ENCODE peak calls at places on chromosome 4, in five cellular contexts. One of them, this sample, is unnamed.

GRCh38 chr4:2101346-2102044 is 42.4 kb downstream of the NAT8L start:
- DNase-seq in body of pancreas: no peak
- DNase-seq in A549: no peak
- DNase-seq in aorta: no peak
- DNase-seq in heart left ventricle: no peak
- DNase-seq in this sample: no peak

GRCh38 chr4:12393631-12394262 is 965.1 kb upstream of the HS3ST1 start:
- DNase-seq in body of pancreas: no peak
- DNase-seq in aorta: no peak
- DNase-seq in A549: no peak
- DNase-seq in heart left ventricle: no peak
- DNase-seq in this sample: no peak

GRCh38 chr4:161829631-161830030 is 334.2 kb downstream of the FSTL5 start:
- DNase-seq in body of pancreas: no peak
- DNase-seq in A549: no peak
- DNase-seq in aorta: no peak
- DNase-seq in heart left ventricle: no peak
- DNase-seq in this sample: no peak

GRCh38 chr4:70651864-70652506 is 14.3 kb downstream of the JCHAIN start:
- DNase-seq in A549: peak; percentile 22
- DNase-seq in body of pancreas: no peak
- DNase-seq in aorta: no peak
- DNase-seq in heart left ventricle: no peak
- DNase-seq in this sample: peak; percentile 36

GRCh38 chr4:160848901-160849735 is 1314.7 kb downstream of the FSTL5 start:
- DNase-seq in heart left ventricle: no peak
- DNase-seq in body of pancreas: no peak
- DNase-seq in A549: peak; percentile 51
- DNase-seq in aorta: no peak
- DNase-seq in this sample: no peak

GRCh38 chr4:5960197-5960880 is 57.9 kb downstream of the C4orf50 start:
- DNase-seq in body of pancreas: no peak
- DNase-seq in heart left ventricle: peak; percentile 8
- DNase-seq in A549: no peak
- DNase-seq in aorta: no peak
- DNase-seq in this sample: no peak

GRCh38 chr4:140243345-140243753 is 89.4 kb upstream of the MAML3 start:
- DNase-seq in A549: no peak
- DNase-seq in aorta: no peak
- DNase-seq in body of pancreas: no peak
- DNase-seq in heart left ventricle: no peak
- DNase-seq in this sample: peak; percentile 10

GRCh38 chr4:84499065-84499982 is at the start of gene NKX6-1:
- DNase-seq in aorta: peak; percentile 92
- DNase-seq in body of pancreas: peak; percentile 88
- DNase-seq in A549: peak; percentile 78
- DNase-seq in heart left ventricle: peak; percentile 53
- DNase-seq in this sample: no peak

GRCh38 chr4:36278789-36279188 is 2.6 kb upstream of the DTHD1 start:
- DNase-seq in body of pancreas: no peak
- DNase-seq in heart left ventricle: no peak
- DNase-seq in A549: no peak
- DNase-seq in aorta: no peak
- DNase-seq in this sample: no peak

GRCh38 chr4:112172180-112172579 is 26.9 kb downstream of the FAM241A start:
- DNase-seq in aorta: no peak
- DNase-seq in A549: no peak
- DNase-seq in heart left ventricle: no peak
- DNase-seq in body of pancreas: no peak
- DNase-seq in this sample: peak; percentile 36

GRCh38 chr4:169293343-169294176 is 22.8 kb upstream of the SH3RF1 start:
- DNase-seq in aorta: no peak
- DNase-seq in body of pancreas: no peak
- DNase-seq in A549: no peak
- DNase-seq in heart left ventricle: no peak
- DNase-seq in this sample: no peak
- H3K4me3 ChIP-seq in aorta: no peak overlapping the region
- H3K4me3 ChIP-seq in body of pancreas: no peak overlapping the region
- H3K4me3 ChIP-seq in A549: no peak overlapping the region
- H3K4me3 ChIP-seq in heart left ventricle: peak overlapping the region; percentile 9
- H3K4me3 ChIP-seq in this sample: no peak overlapping the region

GRCh38 chr4:7978489-7978888 is 38.8 kb upstream of the AFAP1 start:
- DNase-seq in aorta: no peak
- DNase-seq in heart left ventricle: no peak
- DNase-seq in A549: no peak
- DNase-seq in body of pancreas: no peak
- DNase-seq in this sample: no peak

GRCh38 chr4:7980036-7980435 is 40.4 kb upstream of the AFAP1 start:
- DNase-seq in A549: no peak
- DNase-seq in body of pancreas: no peak
- DNase-seq in heart left ventricle: no peak
- DNase-seq in aorta: no peak
- DNase-seq in this sample: no peak

GRCh38 chr4:7976634-7977033 is 37.0 kb upstream of the AFAP1 start:
- DNase-seq in heart left ventricle: no peak
- DNase-seq in aorta: no peak
- DNase-seq in A549: no peak
- DNase-seq in body of pancreas: no peak
- DNase-seq in this sample: no peak

GRCh38 chr4:7979652-7979968 is 39.9 kb upstream of the AFAP1 start:
- DNase-seq in body of pancreas: no peak
- DNase-seq in aorta: no peak
- DNase-seq in heart left ventricle: no peak
- DNase-seq in A549: no peak
- DNase-seq in this sample: no peak

GRCh38 chr4:7978907-7979651 is 39.4 kb upstream of the AFAP1 start:
- DNase-seq in A549: no peak
- DNase-seq in heart left ventricle: no peak
- DNase-seq in body of pancreas: no peak
- DNase-seq in aorta: no peak
- DNase-seq in this sample: no peak
- H3K27ac ChIP-seq in A549: peak overlapping the region; percentile 82
- H3K27ac ChIP-seq in heart left ventricle: peak overlapping the region; percentile 36
- H3K27ac ChIP-seq in body of pancreas: no peak overlapping the region
- H3K27ac ChIP-seq in aorta: no peak overlapping the region
- H3K27ac ChIP-seq in this sample: no peak overlapping the region

DNA sequence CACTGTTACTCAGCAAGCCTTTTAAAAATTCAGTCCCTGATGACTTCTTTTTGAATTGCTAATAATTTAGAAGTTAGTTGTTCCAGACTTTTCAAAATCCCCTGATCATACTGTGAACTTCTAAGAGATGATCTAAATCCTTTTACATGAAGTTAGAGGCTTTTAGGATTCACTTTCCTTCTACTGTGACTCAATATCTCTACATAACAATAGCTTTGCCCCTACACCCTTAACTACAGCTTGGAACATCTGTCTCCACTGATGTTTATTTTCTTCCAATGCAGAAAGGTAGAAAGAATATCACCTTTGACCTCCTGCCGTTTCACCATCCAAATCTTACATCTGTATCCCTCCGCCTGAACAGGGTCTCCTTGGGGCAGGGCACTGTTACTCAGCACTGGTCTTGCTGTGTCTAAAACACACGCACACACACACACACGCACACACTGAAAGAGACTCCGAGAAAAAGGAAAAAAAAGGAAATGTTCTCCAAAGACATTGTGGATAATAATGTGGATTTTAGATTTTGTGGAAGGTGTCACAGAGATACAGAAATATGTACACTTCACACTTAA is 111.6 kb upstream of the GPRIN3 start:
- DNase-seq in body of pancreas: no peak
- DNase-seq in A549: no peak
- DNase-seq in aorta: no peak
- DNase-seq in heart left ventricle: no peak
- DNase-seq in this sample: no peak
- H3K4me3 ChIP-seq in body of pancreas: no peak overlapping the region
- H3K4me3 ChIP-seq in A549: no peak overlapping the region
- H3K4me3 ChIP-seq in aorta: no peak overlapping the region
- H3K4me3 ChIP-seq in heart left ventricle: no peak overlapping the region
- H3K4me3 ChIP-seq in this sample: no peak overlapping the region

GRCh38 chr4:156962551-156962974 is 9.0 kb downstream of the PDGFC start:
- DNase-seq in aorta: no peak
- DNase-seq in body of pancreas: no peak
- DNase-seq in A549: no peak
- DNase-seq in heart left ventricle: no peak
- DNase-seq in this sample: no peak
- H3K27ac ChIP-seq in aorta: peak overlapping the region; percentile 85
- H3K27ac ChIP-seq in body of pancreas: peak overlapping the region; percentile 15
- H3K27ac ChIP-seq in A549: no peak overlapping the region
- H3K27ac ChIP-seq in heart left ventricle: no peak overlapping the region
- H3K27ac ChIP-seq in this sample: no peak overlapping the region

DNA sequence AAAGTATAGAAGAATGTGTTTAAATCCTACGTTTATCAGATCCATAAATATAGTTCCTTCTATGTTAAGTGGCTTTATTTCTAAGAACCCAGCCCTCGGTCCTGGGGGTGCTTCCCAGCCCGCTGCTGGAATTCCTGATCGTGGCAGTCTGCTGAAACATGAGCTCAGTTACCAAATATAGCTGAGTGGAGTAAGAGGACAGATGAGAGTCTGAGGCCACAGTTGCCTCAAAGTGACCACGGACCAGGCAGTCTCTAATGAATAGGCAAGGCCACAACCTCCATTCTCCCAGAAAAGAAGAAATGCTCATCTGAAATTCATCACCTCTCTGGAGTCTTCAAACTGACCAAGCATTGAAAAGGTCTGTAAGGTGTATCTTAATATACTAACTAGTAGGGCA is at the start of gene PALLD:
- DNase-seq in body of pancreas: no peak
- DNase-seq in heart left ventricle: peak; percentile 42
- DNase-seq in A549: no peak
- DNase-seq in aorta: no peak
- DNase-seq in this sample: no peak
- H3K4me3 ChIP-seq in body of pancreas: no peak within 1 kb of the TSS
- H3K4me3 ChIP-seq in heart left ventricle: peak within 1 kb of the TSS; percentile 32
- H3K4me3 ChIP-seq in A549: no peak within 1 kb of the TSS
- H3K4me3 ChIP-seq in aorta: no peak within 1 kb of the TSS
- H3K4me3 ChIP-seq in this sample: no peak within 1 kb of the TSS

DNA sequence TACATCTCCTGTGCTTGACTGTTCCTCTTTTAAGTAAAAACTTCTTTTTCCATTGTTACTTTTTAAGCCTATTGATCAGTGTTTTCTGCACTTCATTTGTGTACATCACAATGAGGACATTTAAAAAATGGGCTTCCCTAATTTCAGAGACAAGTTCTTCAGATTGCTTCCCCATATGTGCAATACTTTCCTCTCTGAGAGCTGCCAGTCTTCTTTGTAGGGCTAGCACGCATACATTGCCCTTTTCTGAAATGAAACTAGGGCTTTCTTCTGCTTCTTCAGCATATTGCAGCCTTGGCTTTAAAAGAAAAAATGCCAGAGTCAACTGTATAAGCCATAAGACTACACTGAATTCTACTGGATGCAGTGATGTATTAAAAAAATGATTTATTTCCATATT is 37.8 kb downstream of the FAT4 start:
- DNase-seq in aorta: no peak
- DNase-seq in body of pancreas: no peak
- DNase-seq in heart left ventricle: no peak
- DNase-seq in A549: no peak
- DNase-seq in this sample: no peak
- H3K27ac ChIP-seq in aorta: no peak overlapping the region
- H3K27ac ChIP-seq in body of pancreas: no peak overlapping the region
- H3K27ac ChIP-seq in heart left ventricle: no peak overlapping the region
- H3K27ac ChIP-seq in A549: no peak overlapping the region
- H3K27ac ChIP-seq in this sample: no peak overlapping the region

GRCh38 chr4:41363384-41363981 is 106.8 kb downstream of the UCHL1 start:
- DNase-seq in heart left ventricle: peak; percentile 57
- DNase-seq in body of pancreas: no peak
- DNase-seq in A549: peak; percentile 39
- DNase-seq in aorta: peak; percentile 82
- DNase-seq in this sample: no peak
- H3K4me3 ChIP-seq in heart left ventricle: peak overlapping the region; percentile 76
- H3K4me3 ChIP-seq in body of pancreas: no peak overlapping the region
- H3K4me3 ChIP-seq in A549: peak overlapping the region; percentile 85
- H3K4me3 ChIP-seq in aorta: peak overlapping the region; percentile 86
- H3K4me3 ChIP-seq in this sample: no peak overlapping the region

DNA sequence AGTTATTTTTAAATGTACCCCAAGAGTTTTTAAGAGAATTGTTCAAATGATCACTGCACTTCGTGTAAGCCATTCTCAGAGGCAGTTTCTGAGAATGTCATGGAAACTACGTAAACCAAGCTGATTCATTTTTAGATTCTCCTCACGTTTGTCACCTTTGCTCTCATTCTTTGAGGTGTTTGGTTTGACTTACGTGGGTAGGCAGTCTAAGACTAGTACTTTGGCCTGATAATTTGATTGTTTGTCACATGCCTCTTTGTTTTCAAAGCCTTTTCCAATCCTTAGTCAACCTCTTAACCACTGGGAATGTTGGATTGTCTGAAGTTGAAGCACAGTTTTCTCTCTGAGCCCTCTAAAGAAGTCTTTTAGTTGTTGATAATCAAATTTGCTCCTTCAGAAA is 10.5 kb downstream of the SEPTIN11 start:
- DNase-seq in A549: no peak
- DNase-seq in heart left ventricle: no peak
- DNase-seq in aorta: no peak
- DNase-seq in body of pancreas: no peak
- DNase-seq in this sample: no peak
- H3K27ac ChIP-seq in A549: no peak overlapping the region
- H3K27ac ChIP-seq in heart left ventricle: no peak overlapping the region
- H3K27ac ChIP-seq in aorta: no peak overlapping the region
- H3K27ac ChIP-seq in body of pancreas: peak overlapping the region; percentile 35
- H3K27ac ChIP-seq in this sample: no peak overlapping the region